ENCODE peak calls at places on chromosome 12, in four cellular contexts. D, A, M and X are unnamed samples.

GRCh38 chr12:31023271-31023724 is 50.4 kb upstream of the DDX11 start:
- DNase-seq in D (no peak), A (peak), M (no peak), X (no peak)

GRCh38 chr12:23303821-23304220 is 645.6 kb downstream of the SOX5 start:
- DNase-seq in D (no peak), A (no peak), M (no peak), X (no peak)

GRCh38 chr12:54074308-54074707 is 20.7 kb downstream of the HOXC4 start:
- DNase-seq in D (no peak), A (no peak), M (peak), X (no peak)

GRCh38 chr12:94033767-94034166 is 114.6 kb upstream of the PLXNC1 start:
- DNase-seq in D (no peak), A (no peak), M (no peak), X (no peak)

GRCh38 chr12:41507286-41507685 is 319.2 kb downstream of the PDZRN4 start:
- DNase-seq in D (no peak), A (no peak), M (no peak), X (no peak)

GRCh38 chr12:5988659-5989116 is 43.6 kb upstream of the ANO2 start:
- DNase-seq in D (peak), A (peak), M (peak), X (peak)

GRCh38 chr12:107360472-107360871 is 267.1 kb upstream of the CRY1 start:
- DNase-seq in D (no peak), A (no peak), M (no peak), X (no peak)

GRCh38 chr12:10584415-10584814 is 29.0 kb downstream of the MAGOHB start:
- DNase-seq in D (no peak), A (no peak), M (no peak), X (no peak)

GRCh38 chr12:116381744-116382455 is 104.4 kb upstream of the MED13L start:
- DNase-seq in D (no peak), A (no peak), M (peak), X (peak)

GRCh38 chr12:108618079-108618952 is 15.4 kb downstream of the SELPLG start:
- DNase-seq in D (peak), A (peak), M (peak), X (peak)

GRCh38 chr12:34345801-34346200 is 323.5 kb downstream of the ALG10 start:
- DNase-seq in D (no peak), A (no peak), M (no peak), X (no peak)

GRCh38 chr12:116455540-116456306 is 103.5 kb upstream of the MAP1LC3B2 start:
- DNase-seq in D (no peak), A (no peak), M (peak), X (peak)

GRCh38 chr12:49632401-49632800 is 9.0 kb downstream of the PRPF40B start:
- DNase-seq in D (no peak), A (no peak), M (no peak), X (no peak)

GRCh38 chr12:90999518-90999917 is 5.3 kb downstream of the EPYC start:
- DNase-seq in D (no peak), A (no peak), M (no peak), X (no peak)

GRCh38 chr12:100706029-100706428 is 88.5 kb upstream of the ANO4 start:
- DNase-seq in D (no peak), A (no peak), M (no peak), X (peak)

GRCh38 chr12:111597731-111598636 is 1.1 kb downstream of the ATXN2 start:
- DNase-seq in D (peak), A (peak), M (peak), X (no peak)

GRCh38 chr12:98743362-98743953 is 98.4 kb downstream of the APAF1 start:
- DNase-seq in D (peak), A (no peak), M (peak), X (no peak)

GRCh38 chr12:31259136-31259881 is 66.6 kb downstream of the SINHCAF start:
- DNase-seq in D (no peak), A (no peak), M (no peak), X (no peak)

GRCh38 chr12:31217356-31218130 is 108.4 kb downstream of the SINHCAF start:
- DNase-seq in D (no peak), A (no peak), M (peak), X (no peak)

GRCh38 chr12:56299308-56299852 is 750 bp downstream of the CS start:
- DNase-seq in D (no peak), A (no peak), M (no peak), X (no peak)

GRCh38 chr12:115046805-115047204 is 362.8 kb upstream of the TBX3 start:
- DNase-seq in D (no peak), A (no peak), M (no peak), X (no peak)

GRCh38 chr12:91273542-91273941 is 90.9 kb upstream of the DCN start:
- DNase-seq in D (no peak), A (no peak), M (peak), X (no peak)

GRCh38 chr12:113232787-113233585 is 11.7 kb downstream of the TPCN1 start:
- DNase-seq in D (peak), A (no peak), M (peak), X (no peak)

GRCh38 chr12:118448341-118448740 is 72.0 kb downstream of the SUDS3 start:
- DNase-seq in D (no peak), A (no peak), M (no peak), X (no peak)

GRCh38 chr12:4685317-4685716 is 34.9 kb upstream of the GALNT8 start:
- DNase-seq in D (no peak), A (no peak), M (peak), X (no peak)

GRCh38 chr12:41967668-41968649 is 176.7 kb downstream of the GXYLT1 start:
- DNase-seq in D (no peak), A (no peak), M (peak), X (no peak)

GRCh38 chr12:29957835-29958234 is 174.1 kb upstream of the TMTC1 start:
- DNase-seq in D (no peak), A (no peak), M (no peak), X (no peak)

GRCh38 chr12:28231248-28231647 is 41.0 kb downstream of the CCDC91 start:
- DNase-seq in D (no peak), A (no peak), M (no peak), X (no peak)

GRCh38 chr12:77847060-77847541 is 16.4 kb downstream of the NAV3 start:
- DNase-seq in D (peak), A (no peak), M (no peak), X (no peak)

GRCh38 chr12:58741226-58741625 is 179.1 kb downstream of the LRIG3 start:
- DNase-seq in D (no peak), A (no peak), M (no peak), X (no peak)
- TF ChIP-seq CTCF in D (no peak), A (no peak), M (no peak), X (no peak)

DNA sequence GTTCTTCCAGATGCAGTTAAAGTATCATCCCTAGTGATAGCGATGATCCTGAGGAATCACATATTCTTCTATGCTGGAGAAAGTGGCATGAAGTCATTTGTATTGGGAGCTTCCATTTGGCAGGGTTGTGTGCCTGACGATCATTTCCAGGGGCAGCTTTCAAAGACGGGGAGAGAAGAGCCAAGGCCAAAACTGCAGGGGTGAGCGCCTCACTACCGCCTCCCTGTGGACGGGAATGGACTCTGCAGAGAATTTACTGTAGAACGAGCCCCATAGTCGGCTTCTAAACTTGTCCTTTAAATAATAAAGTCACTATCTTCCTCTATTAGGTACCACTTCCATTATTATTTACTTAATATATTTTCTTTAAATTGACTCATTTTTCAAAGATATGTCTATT is 555.9 kb upstream of the TMEM132C start:
- DNase-seq in D (no peak), A (no peak), M (peak), X (no peak)
- TF ChIP-seq CTCF in D (no peak), A (peak), M (peak), X (peak)

GRCh38 chr12:131132118-131132892 is 178.6 kb downstream of the ADGRD1 start:
- DNase-seq in D (peak), A (peak), M (peak), X (no peak)
- TF ChIP-seq CTCF in D (peak), A (peak), M (peak), X (peak)

GRCh38 chr12:20885552-20885951 is 75.0 kb downstream of the SLCO1B3 start:
- DNase-seq in D (no peak), A (no peak), M (no peak), X (no peak)
- TF ChIP-seq CTCF in D (no peak), A (no peak), M (no peak), X (no peak)

DNA sequence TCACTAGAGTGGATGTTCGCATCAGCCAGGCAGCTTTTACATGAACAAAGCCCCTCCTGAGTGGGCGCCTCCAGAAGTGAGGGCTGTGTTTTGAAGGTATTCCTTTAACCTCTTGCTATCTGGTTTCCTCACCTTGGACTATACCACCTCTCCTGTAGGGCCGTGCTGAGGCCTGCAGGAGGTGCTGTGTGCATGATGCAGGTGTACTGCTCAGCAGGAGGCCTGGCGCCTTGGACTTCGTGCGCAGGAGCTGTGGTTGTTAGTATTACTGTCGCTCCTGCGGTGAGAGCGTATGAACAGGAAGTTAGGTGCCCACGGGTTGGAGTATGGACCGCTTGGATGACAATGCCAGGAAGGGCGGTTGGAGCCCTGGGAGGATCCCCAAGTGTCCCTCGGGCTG is 130.7 kb downstream of the TSPAN9 start:
- DNase-seq in D (no peak), A (no peak), M (peak), X (no peak)
- TF ChIP-seq CTCF in D (peak), A (peak), M (peak), X (no peak)

GRCh38 chr12:65685514-65685913 is 138.8 kb upstream of the HMGA2 start:
- DNase-seq in D (peak), A (no peak), M (peak), X (no peak)
- TF ChIP-seq CTCF in D (no peak), A (peak), M (peak), X (peak)

DNA sequence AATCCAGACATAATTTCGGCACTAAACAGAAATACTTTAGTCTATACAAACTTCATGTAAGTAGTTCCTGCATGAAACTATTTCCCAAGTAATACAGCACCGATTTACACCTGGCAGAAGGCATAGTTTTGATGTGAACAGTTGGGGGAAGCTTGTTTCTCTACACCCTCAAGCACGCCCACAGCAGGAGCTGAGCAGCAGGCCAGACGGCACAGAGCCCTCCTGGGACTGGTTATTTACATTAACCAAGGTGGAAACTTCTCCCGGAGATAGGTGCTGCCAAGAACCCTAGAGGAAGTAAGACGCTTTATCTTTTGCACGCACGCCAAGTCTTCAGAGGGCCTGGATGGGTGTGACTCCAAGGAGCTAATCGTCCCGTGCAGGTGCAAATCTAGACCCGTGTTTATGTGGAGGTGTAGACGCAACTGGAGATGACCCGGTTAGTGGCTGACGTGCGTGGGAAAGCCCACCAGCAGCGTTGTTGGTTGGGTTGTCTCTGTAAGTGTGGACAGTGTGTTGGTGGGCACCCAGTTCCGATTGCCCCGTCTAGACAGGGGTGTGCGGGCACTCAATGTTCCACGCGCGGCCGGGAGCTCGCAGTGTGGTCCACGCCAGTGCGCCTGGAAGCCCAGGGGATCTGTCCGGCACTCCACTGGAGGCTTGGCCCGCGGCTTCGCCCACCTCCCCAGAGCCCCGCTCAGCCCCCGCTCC is 767 bp upstream of the TCP11L2 start:
- DNase-seq in D (peak), A (peak), M (peak), X (no peak)
- TF ChIP-seq CTCF in D (no peak), A (no peak), M (no peak), X (no peak)